ENCODE peak calls at places on chromosomes 12 and 14, in four cellular contexts. S, A, V and Q are unnamed samples.

GRCh38 chr12:113933201-113933786 is 32.8 kb downstream of the RBM19 start:
- DNase-seq in S (no peak), A (no peak), V (no peak), Q (peak; percentile 81)

GRCh38 chr14:55107766-55108554 is 21.1 kb upstream of the LGALS3 start:
- DNase-seq in S (peak; percentile 83), A (no peak), V (no peak), Q (peak; percentile 83)

GRCh38 chr12:89983622-89984021 is 275.0 kb upstream of the ATP2B1 start:
- DNase-seq in S (no peak), A (no peak), V (no peak), Q (no peak)

GRCh38 chr14:58744951-58745350 is 107.2 kb downstream of the DACT1 start:
- DNase-seq in S (no peak), A (no peak), V (no peak), Q (no peak)

GRCh38 chr12:121676190-121676589 is 6.7 kb upstream of the MORN3 start:
- DNase-seq in S (no peak), A (no peak), V (no peak), Q (no peak)

GRCh38 chr14:92531151-92531873 is 17.7 kb downstream of the RIN3 start:
- DNase-seq in S (no peak), A (no peak), V (no peak), Q (no peak)

GRCh38 chr12:122867701-122868461 is 28.0 kb downstream of the VPS37B start:
- DNase-seq in S (peak; percentile 71), A (no peak), V (no peak), Q (no peak)

GRCh38 chr12:65022960-65023359 is 98.1 kb downstream of the WIF1 start:
- DNase-seq in S (no peak), A (no peak), V (no peak), Q (no peak)

GRCh38 chr12:52202361-52203078 is 10.7 kb upstream of the KRT80 start:
- DNase-seq in S (no peak), A (no peak), V (no peak), Q (no peak)

GRCh38 chr14:28875937-28876910 is 109.6 kb downstream of the FOXG1 start:
- DNase-seq in S (no peak), A (no peak), V (no peak), Q (no peak)

GRCh38 chr14:27228053-27228452 is 630.2 kb upstream of the NOVA1 start:
- DNase-seq in S (no peak), A (no peak), V (no peak), Q (no peak)

GRCh38 chr12:89504560-89505346 is 19.8 kb downstream of the GALNT4 start:
- DNase-seq in S (no peak), A (no peak), V (no peak), Q (no peak)

GRCh38 chr12:105267711-105268110 is 31.7 kb upstream of the APPL2 start:
- DNase-seq in S (no peak), A (no peak), V (no peak), Q (no peak)

GRCh38 chr14:87013583-87013982 is 979.4 kb downstream of the GALC start:
- DNase-seq in S (no peak), A (no peak), V (no peak), Q (no peak)

GRCh38 chr12:93573552-93574223 is 1.2 kb downstream of the SOCS2 start:
- DNase-seq in S (no peak), A (no peak), V (no peak), Q (no peak)

GRCh38 chr12:126936181-126936851 is 1330.7 kb upstream of the TMEM132C start:
- DNase-seq in S (no peak), A (peak; percentile 7), V (no peak), Q (no peak)

GRCh38 chr12:54294152-54294913 is 6.5 kb downstream of the NFE2 start:
- DNase-seq in S (peak; percentile 89), A (no peak), V (no peak), Q (peak; percentile 80)

GRCh38 chr12:3945671-3946070 is 72.5 kb upstream of the PARP11 start:
- DNase-seq in S (no peak), A (no peak), V (no peak), Q (no peak)

GRCh38 chr14:60002819-60003492 is 83.0 kb downstream of the LRRC9 start:
- DNase-seq in S (peak; percentile 0), A (no peak), V (no peak), Q (no peak)

GRCh38 chr14:59997966-59998365 is 78.0 kb downstream of the LRRC9 start:
- DNase-seq in S (no peak), A (no peak), V (no peak), Q (no peak)

GRCh38 chr14:59998575-59998974 is 78.6 kb downstream of the LRRC9 start:
- DNase-seq in S (no peak), A (no peak), V (no peak), Q (no peak)

GRCh38 chr14:59997496-59997895 is 77.6 kb downstream of the LRRC9 start:
- DNase-seq in S (no peak), A (no peak), V (no peak), Q (no peak)
- TF ChIP-seq BRCA1 in S (no peak), A (no peak), V (no peak), Q (no peak)

GRCh38 chr12:84814664-84815245 is 97.8 kb downstream of the SLC6A15 start:
- DNase-seq in S (no peak), A (no peak), V (no peak), Q (no peak)
- TF ChIP-seq BRCA1 in S (no peak), A (no peak), V (no peak), Q (no peak)

GRCh38 chr14:89620436-89620835 is 203.4 kb upstream of the FOXN3 start:
- DNase-seq in S (no peak), A (no peak), V (no peak), Q (no peak)

GRCh38 chr14:89621791-89622638 is 205.0 kb upstream of the FOXN3 start:
- DNase-seq in S (peak; percentile 30), A (no peak), V (no peak), Q (no peak)

GRCh38 chr14:89618821-89619551 is 202.0 kb upstream of the FOXN3 start:
- DNase-seq in S (peak; percentile 12), A (no peak), V (peak; percentile 53), Q (peak; percentile 15)

GRCh38 chr14:89619616-89620273 is 202.7 kb upstream of the FOXN3 start:
- DNase-seq in S (no peak), A (no peak), V (no peak), Q (no peak)

GRCh38 chr14:89621009-89621421 is 204.0 kb upstream of the FOXN3 start:
- DNase-seq in S (no peak), A (no peak), V (no peak), Q (no peak)
- TF ChIP-seq BRCA1 in S (no peak), A (no peak), V (no peak), Q (no peak)

GRCh38 chr12:24280085-24280842 is 330.8 kb upstream of the SOX5 start:
- DNase-seq in S (peak; percentile 13), A (no peak), V (no peak), Q (no peak)
- TF ChIP-seq BRCA1 in S (no peak), A (no peak), V (no peak), Q (no peak)

GRCh38 chr14:20460458-20461229 is 590 bp downstream of the PIP4P1 start:
- DNase-seq in S (no peak), A (peak; percentile 27), V (no peak), Q (peak; percentile 70)
- TF ChIP-seq BRCA1 in S (no peak), A (no peak), V (no peak), Q (no peak)

GRCh38 chr12:80186727-80187217 is 87.4 kb downstream of the OTOGL start:
- DNase-seq in S (peak; percentile 82), A (peak; percentile 26), V (no peak), Q (peak; percentile 69)
- TF ChIP-seq BRCA1 in S (no peak), A (no peak), V (no peak), Q (no peak)